ENCODE peak calls at places on chromosomes 13 and 19, in eight cellular contexts. One of them, this sample, is unnamed.

GRCh38 chr13:43006893-43007631 is 15.0 kb upstream of the EPSTI1 start:
- DNase-seq in stimulated activated CD8-positive, alpha-beta memory T cell treated with anti-CD3 and anti-CD28 coated beads, Interleukin-2, amount 100 ng/mL, for 48 hours: no peak
- DNase-seq in CD4-positive, alpha-beta T cell: no peak
- DNase-seq in NT2/D1: no peak
- DNase-seq in Ammon's horn: no peak
- DNase-seq in breast epithelium: no peak
- DNase-seq in brain microvascular endothelial cell: no peak
- DNase-seq in nucleus accumbens: no peak
- DNase-seq in this sample: no peak

GRCh38 chr19:10474962-10475451 is 28.1 kb downstream of the KEAP1 start:
- DNase-seq in stimulated activated CD8-positive, alpha-beta memory T cell treated with anti-CD3 and anti-CD28 coated beads, Interleukin-2, amount 100 ng/mL, for 48 hours: no peak
- DNase-seq in CD4-positive, alpha-beta T cell: no peak
- DNase-seq in breast epithelium: no peak
- DNase-seq in Ammon's horn: no peak
- DNase-seq in brain microvascular endothelial cell: no peak
- DNase-seq in NT2/D1: no peak
- DNase-seq in nucleus accumbens: no peak
- DNase-seq in this sample: peak; percentile 49

GRCh38 chr19:50500060-50500752 is 10.8 kb downstream of the JOSD2 start:
- DNase-seq in CD4-positive, alpha-beta T cell: no peak
- DNase-seq in Ammon's horn: peak; percentile 61
- DNase-seq in nucleus accumbens: no peak
- DNase-seq in brain microvascular endothelial cell: no peak
- DNase-seq in stimulated activated CD8-positive, alpha-beta memory T cell treated with anti-CD3 and anti-CD28 coated beads, Interleukin-2, amount 100 ng/mL, for 48 hours: no peak
- DNase-seq in breast epithelium: no peak
- DNase-seq in NT2/D1: no peak
- DNase-seq in this sample: peak; percentile 88

GRCh38 chr19:42466521-42467436 is 24.0 kb upstream of the CXCL17 start:
- DNase-seq in nucleus accumbens: no peak
- DNase-seq in brain microvascular endothelial cell: no peak
- DNase-seq in CD4-positive, alpha-beta T cell: no peak
- DNase-seq in Ammon's horn: peak; percentile 66
- DNase-seq in stimulated activated CD8-positive, alpha-beta memory T cell treated with anti-CD3 and anti-CD28 coated beads, Interleukin-2, amount 100 ng/mL, for 48 hours: no peak
- DNase-seq in NT2/D1: no peak
- DNase-seq in breast epithelium: no peak
- DNase-seq in this sample: no peak

GRCh38 chr13:26459276-26460131 is 98.0 kb upstream of the WASF3 start:
- DNase-seq in brain microvascular endothelial cell: no peak
- DNase-seq in Ammon's horn: no peak
- DNase-seq in breast epithelium: no peak
- DNase-seq in nucleus accumbens: no peak
- DNase-seq in NT2/D1: no peak
- DNase-seq in stimulated activated CD8-positive, alpha-beta memory T cell treated with anti-CD3 and anti-CD28 coated beads, Interleukin-2, amount 100 ng/mL, for 48 hours: no peak
- DNase-seq in CD4-positive, alpha-beta T cell: no peak
- DNase-seq in this sample: no peak

GRCh38 chr13:59449750-59450149 is 714.0 kb downstream of the DIAPH3 start:
- DNase-seq in brain microvascular endothelial cell: no peak
- DNase-seq in stimulated activated CD8-positive, alpha-beta memory T cell treated with anti-CD3 and anti-CD28 coated beads, Interleukin-2, amount 100 ng/mL, for 48 hours: no peak
- DNase-seq in CD4-positive, alpha-beta T cell: no peak
- DNase-seq in nucleus accumbens: no peak
- DNase-seq in NT2/D1: no peak
- DNase-seq in breast epithelium: no peak
- DNase-seq in Ammon's horn: no peak
- DNase-seq in this sample: no peak

GRCh38 chr19:46303702-46304397 is 7.0 kb downstream of the HIF3A start:
- DNase-seq in Ammon's horn: no peak
- DNase-seq in stimulated activated CD8-positive, alpha-beta memory T cell treated with anti-CD3 and anti-CD28 coated beads, Interleukin-2, amount 100 ng/mL, for 48 hours: no peak
- DNase-seq in brain microvascular endothelial cell: peak; percentile 85
- DNase-seq in nucleus accumbens: peak; percentile 7
- DNase-seq in NT2/D1: peak; percentile 91
- DNase-seq in CD4-positive, alpha-beta T cell: no peak
- DNase-seq in breast epithelium: peak; percentile 74
- DNase-seq in this sample: peak; percentile 99

GRCh38 chr13:100895656-100896055 is 221.1 kb upstream of the TMTC4 start:
- DNase-seq in brain microvascular endothelial cell: no peak
- DNase-seq in nucleus accumbens: no peak
- DNase-seq in breast epithelium: no peak
- DNase-seq in CD4-positive, alpha-beta T cell: no peak
- DNase-seq in stimulated activated CD8-positive, alpha-beta memory T cell treated with anti-CD3 and anti-CD28 coated beads, Interleukin-2, amount 100 ng/mL, for 48 hours: no peak
- DNase-seq in Ammon's horn: no peak
- DNase-seq in NT2/D1: no peak
- DNase-seq in this sample: no peak

GRCh38 chr19:42117076-42117475 is 15.2 kb downstream of the POU2F2 start:
- DNase-seq in nucleus accumbens: no peak
- DNase-seq in brain microvascular endothelial cell: no peak
- DNase-seq in Ammon's horn: no peak
- DNase-seq in NT2/D1: no peak
- DNase-seq in breast epithelium: no peak
- DNase-seq in stimulated activated CD8-positive, alpha-beta memory T cell treated with anti-CD3 and anti-CD28 coated beads, Interleukin-2, amount 100 ng/mL, for 48 hours: no peak
- DNase-seq in CD4-positive, alpha-beta T cell: no peak
- DNase-seq in this sample: no peak

GRCh38 chr13:95477187-95477586 is 75.3 kb upstream of the CLDN10 start:
- DNase-seq in NT2/D1: no peak
- DNase-seq in brain microvascular endothelial cell: no peak
- DNase-seq in Ammon's horn: no peak
- DNase-seq in stimulated activated CD8-positive, alpha-beta memory T cell treated with anti-CD3 and anti-CD28 coated beads, Interleukin-2, amount 100 ng/mL, for 48 hours: no peak
- DNase-seq in CD4-positive, alpha-beta T cell: no peak
- DNase-seq in nucleus accumbens: no peak
- DNase-seq in breast epithelium: no peak
- DNase-seq in this sample: no peak

GRCh38 chr19:14081797-14082674 is 3.5 kb downstream of the C19orf67 start:
- DNase-seq in brain microvascular endothelial cell: no peak
- DNase-seq in stimulated activated CD8-positive, alpha-beta memory T cell treated with anti-CD3 and anti-CD28 coated beads, Interleukin-2, amount 100 ng/mL, for 48 hours: no peak
- DNase-seq in breast epithelium: peak; percentile 66
- DNase-seq in CD4-positive, alpha-beta T cell: no peak
- DNase-seq in Ammon's horn: no peak
- DNase-seq in NT2/D1: no peak
- DNase-seq in nucleus accumbens: no peak
- DNase-seq in this sample: peak; percentile 16

GRCh38 chr19:41883821-41884733 is 1.1 kb downstream of the ARHGEF1 start:
- DNase-seq in Ammon's horn: peak; percentile 97
- DNase-seq in CD4-positive, alpha-beta T cell: peak; percentile 87
- DNase-seq in stimulated activated CD8-positive, alpha-beta memory T cell treated with anti-CD3 and anti-CD28 coated beads, Interleukin-2, amount 100 ng/mL, for 48 hours: peak; percentile 87
- DNase-seq in brain microvascular endothelial cell: peak; percentile 93
- DNase-seq in breast epithelium: peak; percentile 93
- DNase-seq in nucleus accumbens: peak; percentile 76
- DNase-seq in NT2/D1: peak; percentile 79
- DNase-seq in this sample: peak; percentile 99

GRCh38 chr13:46522692-46523040 is 30.3 kb upstream of the LRCH1 start:
- DNase-seq in stimulated activated CD8-positive, alpha-beta memory T cell treated with anti-CD3 and anti-CD28 coated beads, Interleukin-2, amount 100 ng/mL, for 48 hours: no peak
- DNase-seq in brain microvascular endothelial cell: no peak
- DNase-seq in nucleus accumbens: no peak
- DNase-seq in CD4-positive, alpha-beta T cell: no peak
- DNase-seq in Ammon's horn: no peak
- DNase-seq in NT2/D1: no peak
- DNase-seq in breast epithelium: no peak
- DNase-seq in this sample: no peak

GRCh38 chr19:3670796-3671679 is 29.2 kb downstream of the PIP5K1C start:
- DNase-seq in CD4-positive, alpha-beta T cell: no peak
- DNase-seq in stimulated activated CD8-positive, alpha-beta memory T cell treated with anti-CD3 and anti-CD28 coated beads, Interleukin-2, amount 100 ng/mL, for 48 hours: peak; percentile 68
- DNase-seq in NT2/D1: no peak
- DNase-seq in brain microvascular endothelial cell: peak; percentile 56
- DNase-seq in Ammon's horn: no peak
- DNase-seq in breast epithelium: no peak
- DNase-seq in nucleus accumbens: peak; percentile 11
- DNase-seq in this sample: peak; percentile 81

GRCh38 chr19:41850381-41850780 is 5.5 kb downstream of the DMRTC2 start:
- DNase-seq in stimulated activated CD8-positive, alpha-beta memory T cell treated with anti-CD3 and anti-CD28 coated beads, Interleukin-2, amount 100 ng/mL, for 48 hours: no peak
- DNase-seq in breast epithelium: no peak
- DNase-seq in CD4-positive, alpha-beta T cell: no peak
- DNase-seq in Ammon's horn: no peak
- DNase-seq in nucleus accumbens: no peak
- DNase-seq in NT2/D1: no peak
- DNase-seq in brain microvascular endothelial cell: no peak
- DNase-seq in this sample: peak; percentile 16

GRCh38 chr13:101965096-101965495 is 436.8 kb downstream of the FGF14 start:
- DNase-seq in NT2/D1: no peak
- DNase-seq in brain microvascular endothelial cell: no peak
- DNase-seq in nucleus accumbens: no peak
- DNase-seq in Ammon's horn: no peak
- DNase-seq in breast epithelium: no peak
- DNase-seq in stimulated activated CD8-positive, alpha-beta memory T cell treated with anti-CD3 and anti-CD28 coated beads, Interleukin-2, amount 100 ng/mL, for 48 hours: no peak
- DNase-seq in CD4-positive, alpha-beta T cell: no peak
- DNase-seq in this sample: no peak

GRCh38 chr13:23354520-23354919 is 79.0 kb downstream of the SACS start:
- DNase-seq in Ammon's horn: no peak
- DNase-seq in nucleus accumbens: no peak
- DNase-seq in NT2/D1: no peak
- DNase-seq in breast epithelium: no peak
- DNase-seq in CD4-positive, alpha-beta T cell: no peak
- DNase-seq in brain microvascular endothelial cell: no peak
- DNase-seq in stimulated activated CD8-positive, alpha-beta memory T cell treated with anti-CD3 and anti-CD28 coated beads, Interleukin-2, amount 100 ng/mL, for 48 hours: no peak
- DNase-seq in this sample: no peak

GRCh38 chr19:17455308-17455707 is 5.4 kb downstream of the NXNL1 start:
- DNase-seq in breast epithelium: no peak
- DNase-seq in brain microvascular endothelial cell: no peak
- DNase-seq in nucleus accumbens: no peak
- DNase-seq in Ammon's horn: no peak
- DNase-seq in stimulated activated CD8-positive, alpha-beta memory T cell treated with anti-CD3 and anti-CD28 coated beads, Interleukin-2, amount 100 ng/mL, for 48 hours: no peak
- DNase-seq in NT2/D1: no peak
- DNase-seq in CD4-positive, alpha-beta T cell: no peak
- DNase-seq in this sample: no peak

GRCh38 chr19:49749055-49749716 is 13.9 kb downstream of the TSKS start:
- DNase-seq in CD4-positive, alpha-beta T cell: no peak
- DNase-seq in NT2/D1: no peak
- DNase-seq in stimulated activated CD8-positive, alpha-beta memory T cell treated with anti-CD3 and anti-CD28 coated beads, Interleukin-2, amount 100 ng/mL, for 48 hours: no peak
- DNase-seq in breast epithelium: no peak
- DNase-seq in brain microvascular endothelial cell: no peak
- DNase-seq in Ammon's horn: no peak
- DNase-seq in nucleus accumbens: no peak
- DNase-seq in this sample: peak; percentile 73

GRCh38 chr13:69524459-69525155 is 583.0 kb upstream of the ATXN8OS start:
- DNase-seq in nucleus accumbens: no peak
- DNase-seq in Ammon's horn: no peak
- DNase-seq in stimulated activated CD8-positive, alpha-beta memory T cell treated with anti-CD3 and anti-CD28 coated beads, Interleukin-2, amount 100 ng/mL, for 48 hours: no peak
- DNase-seq in brain microvascular endothelial cell: no peak
- DNase-seq in breast epithelium: no peak
- DNase-seq in CD4-positive, alpha-beta T cell: no peak
- DNase-seq in NT2/D1: no peak
- DNase-seq in this sample: no peak

GRCh38 chr19:29623726-29624488 is 17.8 kb downstream of the POP4 start:
- DNase-seq in breast epithelium: no peak
- DNase-seq in Ammon's horn: no peak
- DNase-seq in brain microvascular endothelial cell: no peak
- DNase-seq in NT2/D1: no peak
- DNase-seq in stimulated activated CD8-positive, alpha-beta memory T cell treated with anti-CD3 and anti-CD28 coated beads, Interleukin-2, amount 100 ng/mL, for 48 hours: peak; percentile 75
- DNase-seq in nucleus accumbens: no peak
- DNase-seq in CD4-positive, alpha-beta T cell: no peak
- DNase-seq in this sample: peak; percentile 37

GRCh38 chr13:51342706-51343105 is 3.2 kb downstream of the SERPINE3 start:
- DNase-seq in NT2/D1: no peak
- DNase-seq in brain microvascular endothelial cell: peak; percentile 43
- DNase-seq in nucleus accumbens: no peak
- DNase-seq in Ammon's horn: no peak
- DNase-seq in CD4-positive, alpha-beta T cell: no peak
- DNase-seq in stimulated activated CD8-positive, alpha-beta memory T cell treated with anti-CD3 and anti-CD28 coated beads, Interleukin-2, amount 100 ng/mL, for 48 hours: no peak
- DNase-seq in breast epithelium: no peak
- DNase-seq in this sample: no peak

GRCh38 chr13:39210961-39211534 is 172.8 kb downstream of the NHLRC3 start:
- DNase-seq in CD4-positive, alpha-beta T cell: no peak
- DNase-seq in brain microvascular endothelial cell: peak; percentile 23
- DNase-seq in NT2/D1: no peak
- DNase-seq in breast epithelium: no peak
- DNase-seq in Ammon's horn: no peak
- DNase-seq in nucleus accumbens: no peak
- DNase-seq in stimulated activated CD8-positive, alpha-beta memory T cell treated with anti-CD3 and anti-CD28 coated beads, Interleukin-2, amount 100 ng/mL, for 48 hours: no peak
- DNase-seq in this sample: no peak

GRCh38 chr19:1407662-1408299 is 395 bp downstream of the DAZAP1 start:
- DNase-seq in NT2/D1: no peak
- DNase-seq in stimulated activated CD8-positive, alpha-beta memory T cell treated with anti-CD3 and anti-CD28 coated beads, Interleukin-2, amount 100 ng/mL, for 48 hours: no peak
- DNase-seq in Ammon's horn: no peak
- DNase-seq in CD4-positive, alpha-beta T cell: peak; percentile 58
- DNase-seq in breast epithelium: no peak
- DNase-seq in brain microvascular endothelial cell: no peak
- DNase-seq in nucleus accumbens: no peak
- DNase-seq in this sample: no peak

GRCh38 chr13:98384739-98385138 is 192.2 kb downstream of the STK24 start:
- DNase-seq in stimulated activated CD8-positive, alpha-beta memory T cell treated with anti-CD3 and anti-CD28 coated beads, Interleukin-2, amount 100 ng/mL, for 48 hours: no peak
- DNase-seq in brain microvascular endothelial cell: peak; percentile 79
- DNase-seq in Ammon's horn: no peak
- DNase-seq in breast epithelium: no peak
- DNase-seq in NT2/D1: no peak
- DNase-seq in nucleus accumbens: no peak
- DNase-seq in CD4-positive, alpha-beta T cell: no peak
- DNase-seq in this sample: no peak

GRCh38 chr13:100520936-100521765 is 67.4 kb downstream of the GGACT start:
- DNase-seq in brain microvascular endothelial cell: no peak
- DNase-seq in Ammon's horn: no peak
- DNase-seq in breast epithelium: no peak
- DNase-seq in nucleus accumbens: no peak
- DNase-seq in stimulated activated CD8-positive, alpha-beta memory T cell treated with anti-CD3 and anti-CD28 coated beads, Interleukin-2, amount 100 ng/mL, for 48 hours: no peak
- DNase-seq in CD4-positive, alpha-beta T cell: no peak
- DNase-seq in NT2/D1: no peak
- DNase-seq in this sample: peak; percentile 91

GRCh38 chr19:58181902-58182576 is 822 bp upstream of the ZNF274 start:
- DNase-seq in CD4-positive, alpha-beta T cell: peak; percentile 58
- DNase-seq in nucleus accumbens: no peak
- DNase-seq in brain microvascular endothelial cell: peak; percentile 39
- DNase-seq in breast epithelium: peak; percentile 72
- DNase-seq in NT2/D1: no peak
- DNase-seq in stimulated activated CD8-positive, alpha-beta memory T cell treated with anti-CD3 and anti-CD28 coated beads, Interleukin-2, amount 100 ng/mL, for 48 hours: peak; percentile 32
- DNase-seq in Ammon's horn: peak; percentile 24
- DNase-seq in this sample: peak; percentile 52

GRCh38 chr13:90498816-90499215 is 848.7 kb upstream of the MIR17HG start:
- DNase-seq in Ammon's horn: no peak
- DNase-seq in NT2/D1: no peak
- DNase-seq in breast epithelium: no peak
- DNase-seq in stimulated activated CD8-positive, alpha-beta memory T cell treated with anti-CD3 and anti-CD28 coated beads, Interleukin-2, amount 100 ng/mL, for 48 hours: no peak
- DNase-seq in brain microvascular endothelial cell: no peak
- DNase-seq in CD4-positive, alpha-beta T cell: no peak
- DNase-seq in nucleus accumbens: no peak
- DNase-seq in this sample: no peak

GRCh38 chr13:101893021-101893420 is 440.5 kb downstream of the ITGBL1 start:
- DNase-seq in Ammon's horn: no peak
- DNase-seq in brain microvascular endothelial cell: no peak
- DNase-seq in CD4-positive, alpha-beta T cell: no peak
- DNase-seq in stimulated activated CD8-positive, alpha-beta memory T cell treated with anti-CD3 and anti-CD28 coated beads, Interleukin-2, amount 100 ng/mL, for 48 hours: no peak
- DNase-seq in nucleus accumbens: no peak
- DNase-seq in NT2/D1: no peak
- DNase-seq in breast epithelium: no peak
- DNase-seq in this sample: no peak

GRCh38 chr13:105591308-105591707 is 944.2 kb downstream of the EFNB2 start:
- DNase-seq in CD4-positive, alpha-beta T cell: no peak
- DNase-seq in nucleus accumbens: no peak
- DNase-seq in Ammon's horn: no peak
- DNase-seq in breast epithelium: no peak
- DNase-seq in NT2/D1: no peak
- DNase-seq in brain microvascular endothelial cell: no peak
- DNase-seq in stimulated activated CD8-positive, alpha-beta memory T cell treated with anti-CD3 and anti-CD28 coated beads, Interleukin-2, amount 100 ng/mL, for 48 hours: no peak
- DNase-seq in this sample: no peak

GRCh38 chr13:59793107-59793506 is 370.6 kb downstream of the DIAPH3 start:
- DNase-seq in CD4-positive, alpha-beta T cell: no peak
- DNase-seq in Ammon's horn: no peak
- DNase-seq in stimulated activated CD8-positive, alpha-beta memory T cell treated with anti-CD3 and anti-CD28 coated beads, Interleukin-2, amount 100 ng/mL, for 48 hours: no peak
- DNase-seq in NT2/D1: peak; percentile 36
- DNase-seq in brain microvascular endothelial cell: no peak
- DNase-seq in breast epithelium: no peak
- DNase-seq in nucleus accumbens: no peak
- DNase-seq in this sample: no peak